ENCODE peak calls at places on chromosomes 2 and 18, in four cellular contexts. P is K562, N is heart right ventricle, T is AG04450. O is an unnamed sample.

GRCh38 chr2:238464389-238464788 is 37.7 kb downstream of the ASB1 start:
- DNase-seq in P (no peak), N (no peak), T (no peak), O (no peak)

GRCh38 chr2:54103454-54104314 is 11.7 kb upstream of the ACYP2 start:
- DNase-seq in P (no peak), N (peak; percentile 32), T (no peak), O (no peak)

GRCh38 chr2:168231609-168232241 is 15.7 kb downstream of the STK39 start:
- DNase-seq in P (no peak), N (peak; percentile 67), T (no peak), O (no peak)

GRCh38 chr2:32947484-32948143 is 861 bp downstream of the LTBP1 start:
- DNase-seq in P (peak; percentile 59), N (peak; percentile 35), T (no peak), O (no peak)

GRCh38 chr2:212064318-212064717 is 474.3 kb downstream of the ERBB4 start:
- DNase-seq in P (no peak), N (no peak), T (no peak), O (no peak)

GRCh38 chr18:56402872-56403516 is 235.4 kb downstream of the TXNL1 start:
- DNase-seq in P (no peak), N (no peak), T (peak; percentile 59), O (peak; percentile 5)

GRCh38 chr2:126700073-126700581 is 44.2 kb downstream of the GYPC start:
- DNase-seq in P (no peak), N (peak; percentile 51), T (no peak), O (no peak)

GRCh38 chr18:78830826-78831225 is 148.8 kb upstream of the SALL3 start:
- DNase-seq in P (no peak), N (no peak), T (no peak), O (no peak)

GRCh38 chr2:175007510-175007909 is 2.3 kb upstream of the CHN1 start:
- DNase-seq in P (no peak), N (no peak), T (no peak), O (no peak)

GRCh38 chr18:29191263-29191662 is 1014.3 kb upstream of the CDH2 start:
- DNase-seq in P (no peak), N (no peak), T (peak; percentile 6), O (no peak)

GRCh38 chr2:233705911-233706506 is 6.7 kb upstream of the UGT1A5 start:
- DNase-seq in P (no peak), N (no peak), T (no peak), O (no peak)

GRCh38 chr2:73202156-73203054 is at the start of gene NOTO:
- DNase-seq in P (no peak), N (no peak), T (no peak), O (no peak)

GRCh38 chr2:163697846-163698637 is 37.8 kb downstream of the FIGN start:
- DNase-seq in P (no peak), N (no peak), T (no peak), O (no peak)

GRCh38 chr2:179377296-179377695 is 112.7 kb upstream of the SESTD1 start:
- DNase-seq in P (no peak), N (no peak), T (no peak), O (no peak)

GRCh38 chr2:43509886-43510285 is 86.0 kb downstream of the THADA start:
- DNase-seq in P (no peak), N (no peak), T (no peak), O (no peak)

GRCh38 chr2:48346124-48346536 is 183.8 kb upstream of the STON1 start:
- DNase-seq in P (no peak), N (peak; percentile 32), T (peak; percentile 60), O (no peak)

GRCh38 chr2:26630669-26631360 is 10.4 kb downstream of the CIB4 start:
- DNase-seq in P (no peak), N (no peak), T (no peak), O (no peak)

GRCh38 chr2:197081294-197081693 is 154.8 kb upstream of the PGAP1 start:
- DNase-seq in P (no peak), N (no peak), T (no peak), O (no peak)

GRCh38 chr2:173692068-173692467 is 273.1 kb downstream of the SP3 start:
- DNase-seq in P (no peak), N (peak; percentile 17), T (no peak), O (no peak)

GRCh38 chr2:676647-677055 is 555 bp downstream of the TMEM18 start:
- DNase-seq in P (peak; percentile 96), N (peak; percentile 99), T (peak; percentile 97), O (peak; percentile 65)

GRCh38 chr2:61575447-61575859 is 37.3 kb upstream of the XPO1 start:
- DNase-seq in P (no peak), N (no peak), T (no peak), O (no peak)

GRCh38 chr2:225091336-225091735 is 49.1 kb upstream of the DOCK10 start:
- DNase-seq in P (no peak), N (no peak), T (peak; percentile 80), O (no peak)

GRCh38 chr18:34783485-34783884 is 73.4 kb downstream of the DTNA start:
- DNase-seq in P (no peak), N (no peak), T (no peak), O (no peak)

GRCh38 chr2:101387151-101387807 is at the start of gene CREG2:
- DNase-seq in P (peak; percentile 14), N (peak; percentile 47), T (no peak), O (no peak)

GRCh38 chr18:10973579-10974260 is 175.6 kb downstream of the PIEZO2 start:
- DNase-seq in P (no peak), N (no peak), T (no peak), O (no peak)

GRCh38 chr2:40551081-40551480 is 99.2 kb upstream of the SLC8A1 start:
- DNase-seq in P (no peak), N (no peak), T (no peak), O (no peak)

GRCh38 chr18:35458271-35458670 is 39.5 kb downstream of the INO80C start:
- DNase-seq in P (no peak), N (no peak), T (no peak), O (no peak)

GRCh38 chr2:8676191-8676914 is 5.5 kb upstream of the ID2 start:
- DNase-seq in P (no peak), N (peak; percentile 92), T (no peak), O (no peak)

GRCh38 chr2:196336715-196337617 is 165.6 kb upstream of the STK17B start:
- DNase-seq in P (peak; percentile 31), N (no peak), T (no peak), O (no peak)

GRCh38 chr2:68250652-68251186 is 1.6 kb downstream of the PPP3R1 start:
- DNase-seq in P (no peak), N (no peak), T (no peak), O (no peak)
- H3K27ac ChIP-seq in P (peak overlapping the region; percentile 97), N (peak overlapping the region; percentile 94), T (peak overlapping the region; percentile 83), O (peak overlapping the region; percentile 81)

DNA sequence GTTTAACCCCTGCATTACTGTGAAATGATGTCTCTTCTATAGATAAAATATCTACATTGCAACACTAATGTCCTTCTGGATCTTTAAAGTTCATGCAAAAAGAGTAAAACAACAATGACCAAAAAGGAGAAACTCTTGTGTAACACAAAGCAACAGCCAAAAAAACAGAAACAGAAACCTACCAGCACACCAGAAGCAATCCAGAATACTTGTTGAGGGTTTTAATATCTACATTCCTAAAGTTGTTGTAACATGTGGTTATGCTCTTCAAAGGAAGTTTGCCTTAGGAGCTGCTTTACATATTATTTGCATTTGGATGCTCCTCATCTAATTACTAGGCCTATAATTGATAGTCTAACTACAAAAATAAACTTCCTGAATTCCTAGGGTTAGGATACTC is 157.2 kb downstream of the BABAM2 start:
- DNase-seq in P (no peak), N (no peak), T (peak; percentile 44), O (no peak)
- H3K27ac ChIP-seq in P (no peak overlapping the region), N (no peak overlapping the region), T (no peak overlapping the region), O (peak overlapping the region; percentile 86)

DNA sequence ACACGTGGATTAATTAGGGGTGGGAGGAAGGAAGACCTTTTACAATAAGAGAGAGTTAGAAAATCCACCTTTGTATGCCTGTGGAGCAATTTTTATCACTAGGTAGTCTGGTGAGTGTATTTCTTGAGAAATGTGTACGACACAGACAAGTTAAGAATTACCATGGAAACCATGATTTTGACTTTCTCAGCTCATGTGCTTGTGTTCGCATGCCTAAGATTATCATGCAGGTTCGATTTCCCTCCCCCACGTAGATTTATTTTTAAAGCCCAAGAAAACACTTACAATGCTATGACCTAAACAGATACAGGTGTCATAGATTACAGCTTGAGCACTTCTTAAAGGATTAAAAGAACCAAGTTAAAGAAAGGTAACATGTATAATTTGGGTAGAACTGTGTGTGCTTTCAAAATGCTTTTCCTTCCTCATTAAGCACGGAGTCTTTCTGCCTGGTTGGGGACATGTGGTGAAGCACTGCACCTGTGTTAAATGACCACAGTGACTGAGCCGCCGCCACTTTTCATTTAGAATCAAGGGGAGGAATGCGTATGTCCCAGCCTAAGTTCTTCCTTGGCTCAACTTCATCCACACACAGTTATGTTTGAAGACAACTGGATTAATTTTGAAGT is 16.6 kb downstream of the SERTAD2 start:
- DNase-seq in P (no peak), N (no peak), T (no peak), O (no peak)
- H3K27ac ChIP-seq in P (no peak overlapping the region), N (no peak overlapping the region), T (no peak overlapping the region), O (peak overlapping the region; percentile 47)

GRCh38 chr2:113889471-113890252 is at the start of gene ACTR3:
- DNase-seq in P (peak; percentile 95), N (peak; percentile 98), T (peak; percentile 97), O (peak; percentile 95)

GRCh38 chr2:113888641-113889470 is 1.0 kb upstream of the ACTR3 start:
- DNase-seq in P (no peak), N (no peak), T (no peak), O (no peak)

GRCh38 chr2:113886479-113887383 is 3.2 kb upstream of the ACTR3 start:
- DNase-seq in P (no peak), N (peak; percentile 49), T (peak; percentile 70), O (no peak)

GRCh38 chr2:113890253-113891235 is 655 bp downstream of the ACTR3 start:
- DNase-seq in P (peak; percentile 71), N (peak; percentile 68), T (no peak), O (no peak)

GRCh38 chr2:113887393-113887792 is 2.5 kb upstream of the ACTR3 start:
- DNase-seq in P (no peak), N (no peak), T (no peak), O (no peak)
- H3K27ac ChIP-seq in P (no peak overlapping the region), N (peak overlapping the region; percentile 8), T (no peak overlapping the region), O (no peak overlapping the region)

GRCh38 chr2:16281451-16282330 is 341.3 kb downstream of the MYCN start:
- DNase-seq in P (peak; percentile 27), N (peak; percentile 21), T (no peak), O (peak; percentile 30)
- H3K27ac ChIP-seq in P (no peak overlapping the region), N (no peak overlapping the region), T (no peak overlapping the region), O (no peak overlapping the region)

O was measured in SK-N-MC.